ENCODE peak calls at places on chromosomes 13 and 19, in six cellular contexts. J is fibroblast of pulmonary artery, G is foreskin fibroblast, W is K562, M is AG04450, V is right lobe of liver. C is an unnamed sample.

GRCh38 chr19:43700368-43701015 is 15.4 kb upstream of the IRGC start:
- DNase-seq in J (peak; percentile 76), G (peak; percentile 60), W (no peak), M (peak; percentile 47), V (peak; percentile 43), C (peak; percentile 22)

GRCh38 chr19:40598918-40599307 is 2.3 kb upstream of the LTBP4 start:
- DNase-seq in J (no peak), G (no peak), W (no peak), M (no peak), V (no peak), C (no peak)

GRCh38 chr13:109922518-109922917 is 136.1 kb upstream of the IRS2 start:
- DNase-seq in J (no peak), G (no peak), W (no peak), M (no peak), V (no peak), C (no peak)

GRCh38 chr19:49315111-49315510 is 9.9 kb downstream of the SLC6A16 start:
- DNase-seq in J (no peak), G (no peak), W (no peak), M (no peak), V (no peak), C (no peak)

GRCh38 chr13:51806571-51806970 is 2.6 kb upstream of the DHRS12 start:
- DNase-seq in J (peak; percentile 42), G (no peak), W (peak; percentile 26), M (no peak), V (no peak), C (no peak)

GRCh38 chr13:109256866-109257760 is 529.3 kb downstream of the IRS2 start:
- DNase-seq in J (peak; percentile 100), G (peak; percentile 98), W (no peak), M (peak; percentile 91), V (no peak), C (no peak)

GRCh38 chr19:35790981-35791813 is 15.8 kb downstream of the ARHGAP33 start:
- DNase-seq in J (no peak), G (no peak), W (no peak), M (no peak), V (no peak), C (peak; percentile 32)

GRCh38 chr19:13024958-13025653 is 29.8 kb downstream of the NFIX start:
- DNase-seq in J (no peak), G (no peak), W (no peak), M (no peak), V (no peak), C (no peak)

GRCh38 chr13:43751624-43752023 is 35.1 kb downstream of the ENOX1 start:
- DNase-seq in J (peak; percentile 11), G (no peak), W (no peak), M (no peak), V (no peak), C (no peak)

GRCh38 chr19:35629332-35629633 is 447 bp downstream of the RBM42 start:
- DNase-seq in J (no peak), G (no peak), W (no peak), M (no peak), V (no peak), C (no peak)

GRCh38 chr19:3369337-3370213 is 3.2 kb downstream of the NFIC start:
- DNase-seq in J (peak; percentile 44), G (peak; percentile 50), W (peak; percentile 61), M (no peak), V (peak; percentile 63), C (no peak)

GRCh38 chr19:57830071-57830602 is at the start of gene ZNF587B:
- DNase-seq in J (peak; percentile 89), G (peak; percentile 40), W (peak; percentile 61), M (peak; percentile 27), V (peak; percentile 44), C (peak; percentile 4)

GRCh38 chr19:14450168-14450874 is 17.2 kb downstream of the PKN1 start:
- DNase-seq in J (peak; percentile 28), G (no peak), W (peak; percentile 98), M (no peak), V (no peak), C (peak; percentile 54)

GRCh38 chr13:75486654-75487053 is 4.7 kb upstream of the TBC1D4 start:
- DNase-seq in J (no peak), G (no peak), W (no peak), M (no peak), V (no peak), C (no peak)
- H3K4me3 ChIP-seq in J (no peak overlapping the region), G (no peak overlapping the region), W (no peak overlapping the region), M (no peak overlapping the region), V (no peak overlapping the region), C (no peak overlapping the region)

GRCh38 chr19:2342656-2343288 is 14.3 kb downstream of the SPPL2B start:
- DNase-seq in J (no peak), G (no peak), W (no peak), M (no peak), V (peak; percentile 14), C (no peak)

GRCh38 chr19:2345076-2345475 is 15.0 kb upstream of the TMPRSS9 start:
- DNase-seq in J (no peak), G (no peak), W (no peak), M (no peak), V (no peak), C (no peak)

GRCh38 chr19:2343289-2343982 is 15.0 kb downstream of the SPPL2B start:
- DNase-seq in J (no peak), G (no peak), W (no peak), M (no peak), V (peak; percentile 15), C (no peak)

GRCh38 chr19:2345794-2346663 is 14.0 kb upstream of the TMPRSS9 start:
- DNase-seq in J (peak; percentile 48), G (no peak), W (peak; percentile 90), M (no peak), V (peak; percentile 52), C (peak; percentile 41)

GRCh38 chr19:2344381-2344870 is 15.6 kb upstream of the TMPRSS9 start:
- DNase-seq in J (no peak), G (no peak), W (no peak), M (no peak), V (no peak), C (no peak)
- H3K4me3 ChIP-seq in J (no peak overlapping the region), G (no peak overlapping the region), W (no peak overlapping the region), M (no peak overlapping the region), V (no peak overlapping the region), C (no peak overlapping the region)

GRCh38 chr13:39685652-39686051 is 30.2 kb downstream of the COG6 start:
- DNase-seq in J (no peak), G (no peak), W (no peak), M (no peak), V (no peak), C (no peak)

GRCh38 chr13:39684531-39685137 is 29.2 kb downstream of the COG6 start:
- DNase-seq in J (peak; percentile 69), G (peak; percentile 6), W (peak; percentile 5), M (no peak), V (no peak), C (peak; percentile 65)

GRCh38 chr13:39676315-39676876 is 20.9 kb downstream of the COG6 start:
- DNase-seq in J (peak; percentile 75), G (no peak), W (peak; percentile 34), M (no peak), V (no peak), C (peak; percentile 34)

GRCh38 chr13:39682788-39683187 is 27.3 kb downstream of the COG6 start:
- DNase-seq in J (no peak), G (no peak), W (no peak), M (no peak), V (no peak), C (no peak)

GRCh38 chr13:39682310-39682709 is 26.8 kb downstream of the COG6 start:
- DNase-seq in J (no peak), G (no peak), W (no peak), M (no peak), V (no peak), C (no peak)
- H3K4me3 ChIP-seq in J (no peak overlapping the region), G (no peak overlapping the region), W (no peak overlapping the region), M (no peak overlapping the region), V (no peak overlapping the region), C (no peak overlapping the region)

GRCh38 chr19:19054939-19055440 is 8.8 kb upstream of the SLC25A42 start:
- DNase-seq in J (no peak), G (no peak), W (no peak), M (no peak), V (no peak), C (no peak)

GRCh38 chr19:19056636-19057275 is 7.0 kb upstream of the SLC25A42 start:
- DNase-seq in J (no peak), G (no peak), W (no peak), M (no peak), V (no peak), C (no peak)

GRCh38 chr19:19055701-19056100 is 8.1 kb upstream of the SLC25A42 start:
- DNase-seq in J (no peak), G (no peak), W (no peak), M (no peak), V (no peak), C (no peak)

GRCh38 chr19:19053508-19054314 is 10.1 kb upstream of the SLC25A42 start:
- DNase-seq in J (peak; percentile 73), G (peak; percentile 33), W (peak; percentile 83), M (no peak), V (peak; percentile 83), C (peak; percentile 75)

GRCh38 chr19:19054315-19054938 is 9.4 kb upstream of the SLC25A42 start:
- DNase-seq in J (no peak), G (no peak), W (no peak), M (no peak), V (no peak), C (no peak)
- H3K4me3 ChIP-seq in J (no peak overlapping the region), G (no peak overlapping the region), W (no peak overlapping the region), M (no peak overlapping the region), V (no peak overlapping the region), C (no peak overlapping the region)

DNA sequence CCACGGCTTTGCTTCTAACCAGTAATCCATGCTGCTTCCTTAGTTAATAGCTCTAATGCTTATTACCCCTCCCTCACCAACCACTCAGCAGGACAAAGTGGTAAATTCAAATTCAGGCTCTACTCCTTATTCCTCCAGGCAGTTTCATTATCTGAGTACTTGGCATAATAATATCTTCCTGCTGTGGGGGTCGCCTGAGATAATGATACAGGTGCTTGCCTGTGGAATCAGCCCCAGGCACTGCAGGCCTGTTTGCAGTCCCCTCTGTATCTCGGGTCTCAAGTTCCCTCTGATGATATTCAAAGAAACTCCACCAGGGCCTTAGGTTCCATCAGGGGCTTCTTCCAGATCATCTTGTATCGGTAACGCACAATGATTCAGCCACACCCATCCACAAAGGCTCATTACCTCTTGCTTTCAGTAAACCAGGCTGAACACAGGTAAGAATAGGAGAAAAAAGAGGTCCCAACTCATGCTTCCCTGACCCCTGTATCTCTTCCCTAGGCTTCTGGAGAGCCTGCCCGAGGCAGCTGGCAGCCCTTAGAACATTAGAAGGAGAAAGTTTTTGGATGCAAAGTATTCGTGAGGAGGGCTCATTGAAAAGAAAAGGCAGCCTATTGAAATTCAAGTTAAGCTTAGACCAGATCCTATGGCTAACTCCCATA is 14.3 kb upstream of the FOXO1 start:
- DNase-seq in J (no peak), G (no peak), W (no peak), M (no peak), V (no peak), C (peak; percentile 73)
- H3K4me3 ChIP-seq in J (no peak overlapping the region), G (no peak overlapping the region), W (no peak overlapping the region), M (no peak overlapping the region), V (no peak overlapping the region), C (no peak overlapping the region)